ENCODE peak calls at places on chromosomes 3 and 15, in six cellular contexts. C, P, B, I, N and R are unnamed samples.
A peak's percentile ranks its signal among the peaks of the same experiment; 100 is the strongest.

GRCh38 chr3:119228290-119229145 is 12.2 kb downstream of the B4GALT4 start:
- DNase-seq in C (no peak), N (no peak), I (no peak), P (no peak), B (no peak), R (no peak)

GRCh38 chr3:21062724-21063436 is 688.1 kb downstream of the ZNF385D start:
- DNase-seq in P (no peak), B (no peak), C (no peak), N (no peak), I (no peak), R (no peak)

GRCh38 chr15:83913034-83913632 is 259.2 kb downstream of the ADAMTSL3 start:
- DNase-seq in N (no peak), B (no peak), P (no peak), C (no peak), I (no peak), R (no peak)

GRCh38 chr3:25789596-25790556 is at the start of gene OXSM:
- DNase-seq in B (peak; percentile 94), C (peak; percentile 91), I (peak; percentile 84), P (peak; percentile 95), N (peak; percentile 94), R (peak; percentile 76)

GRCh38 chr15:27679621-27680521 is 419.2 kb downstream of the OCA2 start:
- DNase-seq in C (peak; percentile 52), N (no peak), B (no peak), I (peak; percentile 43), P (no peak), R (no peak)

GRCh38 chr3:169342652-169343051 is 320.9 kb downstream of the MECOM start:
- DNase-seq in N (no peak), I (no peak), C (no peak), P (no peak), B (no peak), R (no peak)

GRCh38 chr3:57224856-57225255 is 2.7 kb upstream of the APPL1 start:
- DNase-seq in B (no peak), P (no peak), N (no peak), I (no peak), C (peak; percentile 3), R (no peak)

GRCh38 chr15:85964471-85964870 is 115.2 kb upstream of the AGBL1 start:
- DNase-seq in C (no peak), N (no peak), P (no peak), I (no peak), B (no peak), R (no peak)

GRCh38 chr3:40172560-40172959 is 136.9 kb upstream of the EIF1B start:
- DNase-seq in P (no peak), C (no peak), I (no peak), B (no peak), N (no peak), R (no peak)

GRCh38 chr3:22923686-22924085 is 279.4 kb upstream of the UBE2E2 start:
- DNase-seq in B (no peak), P (no peak), C (no peak), I (no peak), N (no peak), R (no peak)

GRCh38 chr3:22916933-22917332 is 286.2 kb upstream of the UBE2E2 start:
- DNase-seq in I (no peak), B (no peak), P (no peak), N (no peak), C (no peak), R (no peak)

DNA sequence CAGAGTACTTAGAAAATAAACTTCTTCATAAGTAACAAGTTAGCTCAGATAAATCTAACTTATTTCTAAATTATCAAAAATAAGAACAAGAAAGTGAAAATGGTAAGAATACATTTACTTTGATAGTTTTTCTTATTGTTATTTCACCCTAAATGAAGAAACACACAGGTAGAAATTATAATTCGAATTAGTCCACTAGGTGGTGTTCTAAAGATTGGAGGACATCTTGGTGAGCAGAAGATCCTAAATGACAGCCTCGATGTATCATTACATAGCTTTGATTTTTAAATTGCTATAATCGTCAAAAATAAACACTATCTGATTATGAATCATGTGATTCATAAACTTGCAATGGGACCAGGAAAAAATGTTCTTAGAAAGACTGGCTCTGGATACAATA is 280.8 kb upstream of the UBE2E2 start:
- DNase-seq in N (no peak), B (no peak), P (no peak), I (no peak), C (peak; percentile 22), R (no peak)
- TF ChIP-seq CTCF in N (peak; percentile 21), B (no peak), P (no peak), I (peak; percentile 41), C (peak; percentile 29), R (no peak)

GRCh38 chr3:129023909-129024308 is 22.8 kb downstream of the EFCC1 start:
- DNase-seq in C (no peak), I (no peak), N (no peak), B (no peak), P (no peak), R (no peak)
- TF ChIP-seq CTCF in C (peak; percentile 25), I (peak; percentile 26), N (no peak), B (no peak), P (no peak), R (no peak)

GRCh38 chr3:114370537-114371174 is 76.8 kb downstream of the TIGIT start:
- DNase-seq in C (no peak), B (no peak), P (no peak), N (no peak), I (no peak), R (no peak)
- TF ChIP-seq CTCF in C (peak; percentile 8), B (no peak), P (no peak), N (no peak), I (no peak), R (no peak)

GRCh38 chr3:180640987-180641386 is 38.3 kb downstream of the CCDC39 start:
- DNase-seq in B (no peak), C (no peak), N (no peak), I (no peak), P (no peak), R (no peak)

DNA sequence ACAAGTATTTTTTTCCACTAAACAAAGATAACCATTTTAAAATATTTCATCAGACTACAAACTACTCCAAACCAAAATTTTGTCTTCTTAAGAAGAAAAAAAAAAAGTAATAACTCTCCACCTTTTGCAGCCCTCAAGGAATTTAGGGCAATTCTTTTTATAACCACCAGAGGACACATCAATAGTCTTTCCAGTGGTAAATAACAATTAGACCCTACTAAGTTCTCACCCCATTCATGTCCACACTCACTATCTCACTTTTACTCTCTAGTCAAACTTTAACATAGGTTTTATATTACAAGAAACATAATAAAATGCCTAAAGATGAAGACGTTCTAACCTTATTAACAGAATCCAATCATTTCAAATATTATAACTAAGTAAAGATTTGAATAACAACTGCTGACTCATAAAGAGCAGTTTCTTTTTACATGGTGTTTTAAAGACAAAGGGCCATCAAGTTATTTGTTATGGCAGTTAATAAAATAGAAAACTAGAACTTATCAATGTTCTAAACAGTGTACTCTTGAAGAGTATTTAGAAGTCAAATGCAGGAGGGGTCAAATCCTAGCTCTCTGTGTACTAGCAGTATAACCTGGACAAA is 33.0 kb downstream of the CCDC39 start:
- DNase-seq in P (no peak), I (no peak), B (no peak), N (no peak), C (no peak), R (no peak)
- TF ChIP-seq CTCF in P (no peak), I (no peak), B (no peak), N (no peak), C (peak; percentile 24), R (no peak)